ENCODE peak calls at places on chromosomes 6 and 20, in ten cellular contexts. One of them, this sample, is unnamed.
A peak's percentile ranks its signal among the peaks of the same experiment; 100 is the strongest.

GRCh38 chr20:600736-601135 is 9.4 kb downstream of the TCF15 start:
- DNase-seq in uterus: no peak
- DNase-seq in ovary: no peak
- DNase-seq in body of pancreas: no peak
- DNase-seq in testis: no peak
- DNase-seq in breast epithelium: no peak
- DNase-seq in Peyer's patch: no peak
- DNase-seq in transverse colon: no peak
- DNase-seq in A549: no peak
- DNase-seq in IMR-90: no peak
- DNase-seq in this sample: no peak

GRCh38 chr20:19129976-19130612 is 82.3 kb upstream of the SLC24A3 start:
- DNase-seq in A549: no peak
- DNase-seq in body of pancreas: no peak
- DNase-seq in uterus: no peak
- DNase-seq in testis: no peak
- DNase-seq in Peyer's patch: no peak
- DNase-seq in IMR-90: no peak
- DNase-seq in transverse colon: peak; percentile 72
- DNase-seq in breast epithelium: no peak
- DNase-seq in ovary: no peak
- DNase-seq in this sample: no peak

GRCh38 chr20:20214757-20215275 is 153.1 kb upstream of the INSM1 start:
- DNase-seq in transverse colon: no peak
- DNase-seq in A549: no peak
- DNase-seq in ovary: no peak
- DNase-seq in testis: no peak
- DNase-seq in Peyer's patch: no peak
- DNase-seq in body of pancreas: no peak
- DNase-seq in breast epithelium: no peak
- DNase-seq in IMR-90: no peak
- DNase-seq in uterus: no peak
- DNase-seq in this sample: no peak

GRCh38 chr6:107115695-107116327 is 496 bp upstream of the BEND3 start:
- DNase-seq in Peyer's patch: peak; percentile 35
- DNase-seq in transverse colon: peak; percentile 59
- DNase-seq in testis: peak; percentile 41
- DNase-seq in A549: peak; percentile 61
- DNase-seq in body of pancreas: peak; percentile 58
- DNase-seq in uterus: peak; percentile 20
- DNase-seq in ovary: peak; percentile 18
- DNase-seq in IMR-90: no peak
- DNase-seq in breast epithelium: no peak
- DNase-seq in this sample: peak; percentile 43

GRCh38 chr6:73079611-73079955 is 145.7 kb downstream of the KHDC1L start:
- DNase-seq in body of pancreas: no peak
- DNase-seq in ovary: no peak
- DNase-seq in A549: peak; percentile 38
- DNase-seq in testis: no peak
- DNase-seq in breast epithelium: no peak
- DNase-seq in transverse colon: no peak
- DNase-seq in IMR-90: peak; percentile 84
- DNase-seq in uterus: no peak
- DNase-seq in Peyer's patch: no peak
- DNase-seq in this sample: peak; percentile 16

GRCh38 chr6:30725713-30726505 is 5.8 kb downstream of the TUBB start:
- DNase-seq in body of pancreas: no peak
- DNase-seq in Peyer's patch: no peak
- DNase-seq in breast epithelium: no peak
- DNase-seq in testis: no peak
- DNase-seq in IMR-90: peak; percentile 68
- DNase-seq in ovary: no peak
- DNase-seq in A549: peak; percentile 36
- DNase-seq in transverse colon: no peak
- DNase-seq in uterus: no peak
- DNase-seq in this sample: no peak

GRCh38 chr20:50283922-50284810 is 93.5 kb downstream of the CEBPB start:
- DNase-seq in A549: peak; percentile 80
- DNase-seq in uterus: no peak
- DNase-seq in IMR-90: peak; percentile 66
- DNase-seq in body of pancreas: peak; percentile 82
- DNase-seq in ovary: no peak
- DNase-seq in breast epithelium: peak; percentile 69
- DNase-seq in transverse colon: peak; percentile 48
- DNase-seq in Peyer's patch: no peak
- DNase-seq in testis: no peak
- DNase-seq in this sample: peak; percentile 78

GRCh38 chr20:22984611-22985010 is 50.5 kb upstream of the SSTR4 start:
- DNase-seq in transverse colon: no peak
- DNase-seq in uterus: no peak
- DNase-seq in body of pancreas: peak; percentile 25
- DNase-seq in Peyer's patch: no peak
- DNase-seq in ovary: no peak
- DNase-seq in breast epithelium: no peak
- DNase-seq in testis: no peak
- DNase-seq in A549: no peak
- DNase-seq in IMR-90: no peak
- DNase-seq in this sample: no peak

GRCh38 chr20:51727872-51728271 is 40.3 kb downstream of the ATP9A start:
- DNase-seq in body of pancreas: no peak
- DNase-seq in breast epithelium: no peak
- DNase-seq in A549: no peak
- DNase-seq in ovary: no peak
- DNase-seq in Peyer's patch: no peak
- DNase-seq in testis: no peak
- DNase-seq in uterus: no peak
- DNase-seq in transverse colon: no peak
- DNase-seq in IMR-90: no peak
- DNase-seq in this sample: no peak

GRCh38 chr6:19669206-19669605 is 168.0 kb upstream of the ID4 start:
- DNase-seq in IMR-90: no peak
- DNase-seq in Peyer's patch: no peak
- DNase-seq in testis: no peak
- DNase-seq in transverse colon: no peak
- DNase-seq in body of pancreas: no peak
- DNase-seq in ovary: no peak
- DNase-seq in uterus: no peak
- DNase-seq in A549: no peak
- DNase-seq in breast epithelium: no peak
- DNase-seq in this sample: no peak

GRCh38 chr6:42400031-42400760 is 51.5 kb downstream of the TRERF1 start:
- DNase-seq in IMR-90: no peak
- DNase-seq in Peyer's patch: no peak
- DNase-seq in ovary: no peak
- DNase-seq in body of pancreas: no peak
- DNase-seq in transverse colon: no peak
- DNase-seq in A549: no peak
- DNase-seq in testis: no peak
- DNase-seq in breast epithelium: no peak
- DNase-seq in uterus: no peak
- DNase-seq in this sample: no peak

GRCh38 chr6:150866147-150867073 is 908 bp downstream of the MTHFD1L start:
- DNase-seq in breast epithelium: peak; percentile 51
- DNase-seq in Peyer's patch: peak; percentile 63
- DNase-seq in transverse colon: peak; percentile 79
- DNase-seq in A549: peak; percentile 84
- DNase-seq in testis: peak; percentile 91
- DNase-seq in body of pancreas: peak; percentile 84
- DNase-seq in IMR-90: peak; percentile 90
- DNase-seq in ovary: peak; percentile 88
- DNase-seq in uterus: peak; percentile 88
- DNase-seq in this sample: peak; percentile 33

GRCh38 chr6:150863213-150863928 is 2.1 kb upstream of the MTHFD1L start:
- DNase-seq in breast epithelium: no peak
- DNase-seq in A549: no peak
- DNase-seq in ovary: no peak
- DNase-seq in Peyer's patch: no peak
- DNase-seq in IMR-90: no peak
- DNase-seq in transverse colon: no peak
- DNase-seq in testis: no peak
- DNase-seq in uterus: no peak
- DNase-seq in body of pancreas: no peak
- DNase-seq in this sample: no peak

GRCh38 chr6:150865043-150865405 is 478 bp upstream of the MTHFD1L start:
- DNase-seq in body of pancreas: no peak
- DNase-seq in transverse colon: no peak
- DNase-seq in breast epithelium: no peak
- DNase-seq in testis: no peak
- DNase-seq in IMR-90: peak; percentile 39
- DNase-seq in ovary: no peak
- DNase-seq in Peyer's patch: no peak
- DNase-seq in uterus: no peak
- DNase-seq in A549: no peak
- DNase-seq in this sample: no peak

GRCh38 chr6:150867117-150867516 is 1.6 kb downstream of the MTHFD1L start:
- DNase-seq in testis: no peak
- DNase-seq in uterus: no peak
- DNase-seq in transverse colon: no peak
- DNase-seq in breast epithelium: no peak
- DNase-seq in Peyer's patch: no peak
- DNase-seq in IMR-90: no peak
- DNase-seq in A549: no peak
- DNase-seq in body of pancreas: no peak
- DNase-seq in ovary: no peak
- DNase-seq in this sample: no peak

DNA sequence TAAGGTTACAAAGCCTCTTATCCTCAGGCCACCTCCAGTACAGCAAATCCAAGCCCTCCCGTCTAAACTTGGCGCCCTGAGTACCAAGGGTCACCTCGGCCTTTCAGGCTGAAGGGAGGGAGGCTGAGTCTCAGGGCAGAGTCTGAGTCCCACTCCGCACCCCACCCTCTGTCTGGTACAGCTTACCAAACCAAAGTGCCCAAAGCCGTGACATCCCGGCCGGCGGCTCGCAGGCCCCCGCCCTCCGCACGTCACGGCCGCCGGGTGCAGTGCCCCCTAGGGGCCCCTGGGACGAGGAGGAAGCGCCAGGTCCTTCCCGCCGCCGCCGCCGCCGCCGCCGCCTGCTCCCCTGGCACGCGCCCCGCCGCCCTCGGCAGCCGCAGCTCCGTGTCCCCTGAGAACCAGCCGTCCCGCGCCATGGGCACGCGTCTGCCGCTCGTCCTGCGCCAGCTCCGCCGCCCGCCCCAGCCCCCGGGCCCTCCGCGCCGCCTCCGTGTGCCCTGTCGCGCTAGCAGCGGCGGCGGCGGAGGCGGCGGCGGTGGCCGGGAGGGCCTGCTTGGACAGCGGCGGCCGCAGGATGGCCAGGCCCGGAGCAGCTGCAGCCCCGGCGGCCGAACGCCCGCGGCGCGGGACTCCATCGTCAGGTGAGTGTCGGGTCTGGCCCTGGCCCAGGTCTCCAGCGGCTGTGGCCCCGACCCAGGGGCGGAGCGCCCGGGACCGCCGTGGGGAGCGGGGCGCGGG is at the start of gene MTHFD1L:
- DNase-seq in ovary: peak; percentile 70
- DNase-seq in Peyer's patch: peak; percentile 61
- DNase-seq in body of pancreas: peak; percentile 76
- DNase-seq in breast epithelium: peak; percentile 49
- DNase-seq in testis: peak; percentile 81
- DNase-seq in uterus: peak; percentile 75
- DNase-seq in A549: peak; percentile 84
- DNase-seq in transverse colon: peak; percentile 80
- DNase-seq in IMR-90: peak; percentile 91
- DNase-seq in this sample: no peak
- TF ChIP-seq POLR2A in ovary: peak; percentile 49
- TF ChIP-seq POLR2A in Peyer's patch: no peak
- TF ChIP-seq POLR2A in body of pancreas: peak; percentile 34
- TF ChIP-seq POLR2A in breast epithelium: no peak
- TF ChIP-seq POLR2A in testis: no peak
- TF ChIP-seq POLR2A in uterus: no peak
- TF ChIP-seq POLR2A in A549: peak; percentile 38
- TF ChIP-seq POLR2A in transverse colon: no peak
- TF ChIP-seq POLR2A in IMR-90: peak; percentile 91
- TF ChIP-seq POLR2A in this sample: peak; percentile 54

GRCh38 chr6:32968770-32969684 is 633 bp downstream of the BRD2 start:
- DNase-seq in testis: peak; percentile 83
- DNase-seq in transverse colon: peak; percentile 80
- DNase-seq in Peyer's patch: peak; percentile 72
- DNase-seq in A549: peak; percentile 85
- DNase-seq in uterus: peak; percentile 70
- DNase-seq in ovary: peak; percentile 85
- DNase-seq in IMR-90: peak; percentile 77
- DNase-seq in breast epithelium: peak; percentile 73
- DNase-seq in body of pancreas: peak; percentile 79
- DNase-seq in this sample: peak; percentile 45
- TF ChIP-seq POLR2A in testis: no peak
- TF ChIP-seq POLR2A in transverse colon: peak; percentile 70
- TF ChIP-seq POLR2A in Peyer's patch: peak; percentile 27
- TF ChIP-seq POLR2A in A549: peak; percentile 38
- TF ChIP-seq POLR2A in uterus: no peak
- TF ChIP-seq POLR2A in ovary: no peak
- TF ChIP-seq POLR2A in IMR-90: peak; percentile 31
- TF ChIP-seq POLR2A in breast epithelium: no peak
- TF ChIP-seq POLR2A in body of pancreas: peak; percentile 78
- TF ChIP-seq POLR2A in this sample: peak; percentile 38

GRCh38 chr6:17987576-17988421 is at the start of gene KIF13A:
- DNase-seq in uterus: peak; percentile 71
- DNase-seq in transverse colon: peak; percentile 65
- DNase-seq in breast epithelium: peak; percentile 58
- DNase-seq in body of pancreas: peak; percentile 72
- DNase-seq in ovary: peak; percentile 66
- DNase-seq in A549: peak; percentile 49
- DNase-seq in Peyer's patch: peak; percentile 44
- DNase-seq in IMR-90: peak; percentile 59
- DNase-seq in testis: peak; percentile 73
- DNase-seq in this sample: peak; percentile 66
- TF ChIP-seq POLR2A in uterus: peak; percentile 33
- TF ChIP-seq POLR2A in transverse colon: peak; percentile 29
- TF ChIP-seq POLR2A in breast epithelium: no peak
- TF ChIP-seq POLR2A in body of pancreas: peak; percentile 62
- TF ChIP-seq POLR2A in ovary: peak; percentile 11
- TF ChIP-seq POLR2A in A549: no peak
- TF ChIP-seq POLR2A in Peyer's patch: no peak
- TF ChIP-seq POLR2A in IMR-90: no peak
- TF ChIP-seq POLR2A in testis: no peak
- TF ChIP-seq POLR2A in this sample: peak; percentile 18

GRCh38 chr6:25789475-25789874 is 34.9 kb downstream of the SLC17A4 start:
- DNase-seq in ovary: no peak
- DNase-seq in body of pancreas: no peak
- DNase-seq in Peyer's patch: no peak
- DNase-seq in breast epithelium: no peak
- DNase-seq in IMR-90: no peak
- DNase-seq in uterus: no peak
- DNase-seq in testis: no peak
- DNase-seq in A549: no peak
- DNase-seq in transverse colon: no peak
- DNase-seq in this sample: no peak

GRCh38 chr6:25793970-25794369 is 37.9 kb downstream of the SLC17A1 start:
- DNase-seq in Peyer's patch: no peak
- DNase-seq in transverse colon: no peak
- DNase-seq in body of pancreas: no peak
- DNase-seq in A549: no peak
- DNase-seq in IMR-90: no peak
- DNase-seq in breast epithelium: no peak
- DNase-seq in testis: no peak
- DNase-seq in uterus: no peak
- DNase-seq in ovary: no peak
- DNase-seq in this sample: no peak

GRCh38 chr6:25792016-25792415 is 37.5 kb downstream of the SLC17A4 start:
- DNase-seq in uterus: no peak
- DNase-seq in Peyer's patch: no peak
- DNase-seq in testis: peak; percentile 34
- DNase-seq in IMR-90: no peak
- DNase-seq in body of pancreas: no peak
- DNase-seq in transverse colon: no peak
- DNase-seq in ovary: no peak
- DNase-seq in A549: no peak
- DNase-seq in breast epithelium: no peak
- DNase-seq in this sample: no peak

GRCh38 chr6:25794784-25795183 is 37.1 kb downstream of the SLC17A1 start:
- DNase-seq in IMR-90: no peak
- DNase-seq in transverse colon: no peak
- DNase-seq in ovary: no peak
- DNase-seq in breast epithelium: no peak
- DNase-seq in A549: no peak
- DNase-seq in body of pancreas: no peak
- DNase-seq in Peyer's patch: no peak
- DNase-seq in uterus: no peak
- DNase-seq in testis: no peak
- DNase-seq in this sample: no peak
- TF ChIP-seq POLR2A in IMR-90: no peak
- TF ChIP-seq POLR2A in transverse colon: no peak
- TF ChIP-seq POLR2A in ovary: no peak
- TF ChIP-seq POLR2A in breast epithelium: no peak
- TF ChIP-seq POLR2A in A549: no peak
- TF ChIP-seq POLR2A in body of pancreas: no peak
- TF ChIP-seq POLR2A in Peyer's patch: no peak
- TF ChIP-seq POLR2A in uterus: no peak
- TF ChIP-seq POLR2A in testis: no peak
- TF ChIP-seq POLR2A in this sample: no peak

This sample was measured in H54.